ENCODE peak calls at places on chromosomes 4 and X, in ten cellular contexts. M, Z, R, G, D, A, T, W, B and K are unnamed samples.

GRCh38 chr4:153008578-153009199 is 72.6 kb downstream of the FHDC1 start:
- DNase-seq in R (no peak), Z (no peak), T (no peak), G (no peak), B (no peak), D (no peak), A (no peak), W (no peak), M (no peak), K (no peak)

GRCh38 chr4:20506827-20507226 is 193.4 kb upstream of the PACRGL start:
- DNase-seq in G (no peak), B (no peak), M (peak), T (no peak), A (no peak), W (no peak), R (no peak), D (no peak), Z (no peak), K (no peak)

GRCh38 chr4:153927546-153927945 is 138.7 kb upstream of the SFRP2 start:
- DNase-seq in T (no peak), R (no peak), A (no peak), D (no peak), B (no peak), W (no peak), G (no peak), M (no peak), Z (no peak), K (no peak)

GRCh38 chrX:73214366-73215094 is at the start of gene NAP1L2:
- DNase-seq in B (peak), G (no peak), A (peak), R (peak), Z (no peak), M (peak), D (no peak), T (peak), W (peak), K (no peak)

GRCh38 chr4:173269280-173269679 is 64.9 kb downstream of the HMGB2 start:
- DNase-seq in D (no peak), A (no peak), T (no peak), B (no peak), G (no peak), W (peak), Z (no peak), R (no peak), M (no peak), K (no peak)

GRCh38 chr4:11748169-11748872 is 319.6 kb upstream of the HS3ST1 start:
- DNase-seq in T (no peak), R (no peak), W (no peak), A (no peak), D (no peak), M (peak), Z (no peak), B (no peak), G (no peak), K (peak)

GRCh38 chr4:6504900-6505496 is 32.6 kb upstream of the PPP2R2C start:
- DNase-seq in T (no peak), B (no peak), R (no peak), D (no peak), W (no peak), M (no peak), Z (no peak), G (no peak), A (no peak), K (no peak)

GRCh38 chr4:155629183-155629825 is 37.3 kb upstream of the GUCY1A1 start:
- DNase-seq in W (no peak), A (no peak), R (no peak), M (peak), G (no peak), Z (peak), T (no peak), D (no peak), B (no peak), K (peak)

GRCh38 chr4:106803107-106803506 is 233.0 kb downstream of the DKK2 start:
- DNase-seq in G (no peak), D (no peak), M (no peak), R (no peak), B (no peak), Z (no peak), T (no peak), W (no peak), A (no peak), K (no peak)

GRCh38 chr4:17173300-17173699 is 274.9 kb upstream of the LDB2 start:
- DNase-seq in M (no peak), A (no peak), W (no peak), Z (peak), R (no peak), G (no peak), T (no peak), B (no peak), D (no peak), K (no peak)

GRCh38 chrX:102548231-102548630 is 31.7 kb upstream of the TMSB15A start:
- DNase-seq in R (no peak), W (no peak), B (no peak), G (no peak), Z (no peak), M (no peak), D (no peak), T (no peak), A (no peak), K (no peak)

GRCh38 chr4:8709050-8709728 is 116.6 kb downstream of the CPZ start:
- DNase-seq in W (no peak), R (no peak), A (peak), M (no peak), Z (no peak), G (no peak), B (no peak), D (no peak), T (peak), K (no peak)

GRCh38 chr4:30821891-30822612 is 101.9 kb downstream of the PCDH7 start:
- DNase-seq in M (peak), B (no peak), T (no peak), R (no peak), D (no peak), W (no peak), G (no peak), A (no peak), Z (no peak), K (no peak)

GRCh38 chrX:120453985-120454384 is 15.1 kb downstream of the LAMP2 start:
- DNase-seq in B (no peak), Z (no peak), M (peak), W (no peak), A (no peak), G (no peak), T (no peak), D (no peak), R (no peak), K (no peak)

GRCh38 chrX:120462370-120462769 is 6.7 kb downstream of the LAMP2 start:
- DNase-seq in A (no peak), D (no peak), G (no peak), B (no peak), T (no peak), W (no peak), M (no peak), Z (no peak), R (no peak), K (no peak)

GRCh38 chrX:120459313-120459712 is 9.8 kb downstream of the LAMP2 start:
- DNase-seq in G (no peak), R (no peak), A (no peak), T (no peak), W (no peak), Z (no peak), M (no peak), D (no peak), B (no peak), K (no peak)

GRCh38 chrX:120456973-120457372 is 12.1 kb downstream of the LAMP2 start:
- DNase-seq in R (no peak), D (no peak), T (no peak), G (no peak), M (no peak), B (no peak), W (no peak), Z (no peak), A (no peak), K (no peak)

GRCh38 chrX:120457766-120458180 is 11.3 kb downstream of the LAMP2 start:
- DNase-seq in A (no peak), G (no peak), R (no peak), Z (no peak), D (no peak), M (peak), W (no peak), B (no peak), T (no peak), K (peak)
- TF ChIP-seq CTCF in A (no peak), G (no peak), R (no peak), Z (no peak), D (no peak), M (no peak), W (no peak), B (no peak), T (no peak), K (no peak)

DNA sequence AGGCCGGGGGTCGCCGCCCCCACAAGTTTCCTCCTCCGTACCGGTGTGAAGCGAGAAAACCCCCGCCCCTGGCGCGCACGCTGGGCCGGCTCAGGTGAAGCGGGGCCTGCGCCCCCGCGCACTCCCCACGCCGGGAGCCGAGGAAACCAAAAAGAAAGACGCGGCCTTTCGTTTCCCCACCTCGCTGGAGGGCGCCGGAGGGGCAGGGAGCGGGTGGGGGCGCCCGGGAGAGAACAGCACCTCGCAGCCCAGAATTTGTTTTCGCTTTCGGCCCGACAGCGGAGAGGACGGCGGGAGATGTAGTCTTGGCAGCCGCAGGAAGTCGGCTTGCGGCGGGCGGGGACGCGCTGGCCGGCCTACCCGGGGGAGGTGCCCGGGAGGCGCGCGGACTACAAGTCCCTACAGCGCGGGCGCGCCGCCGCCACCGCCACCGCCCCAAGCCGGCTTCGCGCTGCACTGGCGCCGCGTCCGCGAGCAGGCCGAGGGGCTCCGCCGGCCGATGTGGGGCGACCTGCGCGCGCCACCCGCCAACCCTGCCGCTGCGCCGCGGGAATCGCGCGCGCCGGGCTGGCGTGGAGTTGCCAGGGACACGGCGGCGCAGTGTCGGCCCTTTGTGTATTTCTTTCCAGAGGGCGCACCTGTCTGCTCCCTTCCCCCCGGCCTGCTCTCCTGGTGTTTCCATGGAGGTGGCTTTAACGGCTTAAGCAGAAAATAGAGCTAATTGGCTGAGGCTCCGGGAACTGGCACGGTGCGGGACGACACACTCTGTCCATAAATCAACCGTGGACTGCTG is at the start of gene OTUD4:
- DNase-seq in D (peak), R (peak), T (peak), B (peak), W (peak), Z (peak), G (peak), M (peak), A (peak), K (no peak)
- TF ChIP-seq CTCF in D (peak), R (peak), T (peak), B (no peak), W (peak), Z (peak), G (peak), M (peak), A (no peak), K (peak)

DNA sequence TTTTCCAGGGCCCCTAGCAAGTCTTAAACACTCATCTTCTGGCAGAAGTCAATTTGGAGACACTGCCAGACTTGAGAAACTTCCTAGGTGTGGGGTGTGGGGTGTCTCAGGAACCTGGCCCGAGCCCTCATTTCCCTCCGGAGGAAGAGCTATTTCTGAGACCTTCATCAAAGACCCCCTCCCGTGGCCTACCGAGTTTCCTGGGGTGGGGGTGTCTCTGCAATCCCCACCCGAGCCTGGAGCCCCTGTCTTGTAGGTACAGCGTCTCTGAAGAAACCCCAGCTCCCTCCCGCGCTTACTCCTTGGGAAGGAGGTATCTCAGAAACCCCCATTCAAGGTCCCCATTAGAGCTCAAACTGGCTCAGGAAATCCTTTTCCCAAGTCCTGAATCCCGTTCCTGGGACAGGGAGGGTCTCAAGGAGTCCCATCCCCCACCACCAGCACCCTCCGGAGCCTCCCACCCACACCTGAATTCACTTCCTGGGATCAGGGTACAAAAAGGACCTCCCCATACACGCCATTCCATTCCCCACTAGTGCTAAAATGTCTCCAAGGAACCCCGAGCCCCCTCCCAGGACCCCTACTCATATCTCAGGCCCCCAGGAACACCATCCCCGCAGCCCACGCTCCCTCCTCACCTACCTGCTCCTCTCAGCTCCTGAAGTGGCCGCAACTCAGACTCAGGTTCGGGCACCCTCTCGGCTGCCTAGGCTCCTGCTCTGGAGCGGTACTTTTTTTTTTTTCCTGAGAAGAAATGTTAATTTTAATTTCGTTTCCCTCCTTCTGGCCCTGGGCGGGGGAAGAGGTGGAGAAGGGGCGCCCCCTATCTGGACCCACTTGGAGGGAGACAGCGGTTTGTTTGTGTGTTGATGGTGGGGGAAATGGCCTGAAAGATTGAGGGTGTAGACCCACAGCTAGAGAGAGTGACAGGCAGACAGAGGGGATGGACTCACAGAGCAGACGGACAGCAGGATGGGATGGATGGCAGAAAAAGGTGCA is 1.1 kb downstream of the SLC38A5 start:
- DNase-seq in D (no peak), W (no peak), A (peak), B (peak), R (no peak), Z (peak), M (no peak), G (no peak), T (no peak), K (no peak)
- TF ChIP-seq CTCF in D (no peak), W (peak), A (no peak), B (no peak), R (no peak), Z (peak), M (no peak), G (no peak), T (no peak), K (no peak)

GRCh38 chr4:183758006-183758734 is 99.1 kb downstream of the TRAPPC11 start:
- DNase-seq in Z (no peak), B (peak), G (peak), W (no peak), R (peak), T (no peak), D (no peak), M (peak), A (peak), K (no peak)
- TF ChIP-seq CTCF in Z (peak), B (peak), G (peak), W (peak), R (no peak), T (no peak), D (peak), M (peak), A (peak), K (peak)

DNA sequence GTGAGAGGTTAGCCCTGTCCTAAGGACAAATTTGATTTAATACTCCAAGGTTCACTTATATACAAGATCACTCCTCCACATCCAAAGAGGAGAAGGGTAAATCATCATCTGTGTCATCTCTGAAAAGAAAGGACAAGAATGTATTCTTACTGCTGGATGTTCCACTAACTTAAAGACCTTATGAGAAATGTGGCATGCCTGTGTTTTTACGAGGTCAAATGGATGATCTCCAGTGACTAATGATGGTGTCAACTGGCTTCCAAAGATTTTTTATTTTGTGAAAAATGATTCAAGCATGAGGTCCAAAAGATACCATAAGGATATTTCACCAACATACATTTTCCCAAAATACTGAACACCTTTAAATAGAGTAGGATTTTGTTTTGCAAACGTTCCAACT is 143.4 kb downstream of the PTCHD1 start:
- DNase-seq in W (no peak), T (no peak), A (no peak), R (no peak), Z (no peak), G (no peak), B (no peak), D (no peak), M (no peak), K (no peak)
- TF ChIP-seq CTCF in W (no peak), T (no peak), A (no peak), R (no peak), Z (no peak), G (no peak), B (no peak), D (no peak), M (no peak), K (no peak)

GRCh38 chrX:19643203-19643602 is 127.9 kb upstream of the MAP3K15 start:
- DNase-seq in Z (no peak), G (no peak), A (no peak), B (no peak), R (no peak), W (no peak), T (no peak), M (no peak), D (no peak), K (no peak)
- TF ChIP-seq CTCF in Z (no peak), G (no peak), A (no peak), B (no peak), R (no peak), W (no peak), T (no peak), M (no peak), D (no peak), K (no peak)

DNA sequence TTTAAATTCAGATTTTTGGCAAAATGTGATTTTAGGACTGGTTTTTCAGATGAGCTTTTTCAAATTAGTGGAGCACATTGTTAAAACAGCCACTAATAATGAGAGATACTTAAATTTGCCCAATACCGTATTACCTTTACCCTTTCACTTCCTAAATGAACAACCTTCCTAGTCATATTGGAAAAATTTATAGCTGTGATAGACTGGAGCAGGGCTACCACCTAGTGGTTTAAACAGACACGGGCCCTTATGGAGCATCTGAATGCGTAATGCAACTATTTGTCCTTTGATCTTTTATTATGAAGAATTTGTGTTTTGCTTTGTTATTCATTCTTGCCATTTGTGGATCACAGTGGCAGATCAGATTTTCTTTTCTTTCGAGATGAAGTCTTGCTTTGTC is 72.7 kb downstream of the KDM6A start:
- DNase-seq in B (no peak), W (no peak), T (no peak), Z (no peak), D (no peak), M (no peak), G (no peak), A (no peak), R (no peak), K (no peak)
- TF ChIP-seq CTCF in B (no peak), W (no peak), T (peak), Z (peak), D (no peak), M (peak), G (no peak), A (peak), R (peak), K (peak)